ENCODE peak calls at places on chromosomes 2 and 18, in five cellular contexts. One of them, this sample, is unnamed.

GRCh38 chr18:45926691-45927090 is 40.4 kb downstream of the EPG5 start:
- DNase-seq in DND-41: no peak
- DNase-seq in fibroblast of lung: no peak
- DNase-seq in hepatocyte: no peak
- DNase-seq in K562: no peak
- DNase-seq in this sample: no peak

GRCh38 chr2:43347751-43348150 is 121.3 kb upstream of the ZFP36L2 start:
- DNase-seq in DND-41: no peak
- DNase-seq in fibroblast of lung: no peak
- DNase-seq in hepatocyte: no peak
- DNase-seq in K562: no peak
- DNase-seq in this sample: no peak

GRCh38 chr18:74197705-74198341 is 49.5 kb downstream of the TIMM21 start:
- DNase-seq in DND-41: no peak
- DNase-seq in fibroblast of lung: no peak
- DNase-seq in hepatocyte: no peak
- DNase-seq in K562: no peak
- DNase-seq in this sample: no peak

GRCh38 chr2:18792226-18792629 is 202.9 kb upstream of the NT5C1B start:
- DNase-seq in DND-41: no peak
- DNase-seq in fibroblast of lung: peak
- DNase-seq in hepatocyte: peak
- DNase-seq in K562: no peak
- DNase-seq in this sample: peak

GRCh38 chr2:134097740-134098139 is 156.1 kb upstream of the MGAT5 start:
- DNase-seq in DND-41: no peak
- DNase-seq in fibroblast of lung: no peak
- DNase-seq in hepatocyte: no peak
- DNase-seq in K562: no peak
- DNase-seq in this sample: no peak

GRCh38 chr2:46747297-46747818 is 168.2 kb downstream of the MCFD2 start:
- DNase-seq in DND-41: no peak
- DNase-seq in fibroblast of lung: peak
- DNase-seq in hepatocyte: no peak
- DNase-seq in K562: no peak
- DNase-seq in this sample: peak

GRCh38 chr2:17303054-17303453 is 215.2 kb downstream of the RAD51AP2 start:
- DNase-seq in DND-41: no peak
- DNase-seq in fibroblast of lung: peak
- DNase-seq in hepatocyte: no peak
- DNase-seq in K562: no peak
- DNase-seq in this sample: peak

GRCh38 chr18:54983041-54983686 is 23.9 kb upstream of the CCDC68 start:
- DNase-seq in DND-41: no peak
- DNase-seq in fibroblast of lung: peak
- DNase-seq in hepatocyte: peak
- DNase-seq in K562: peak
- DNase-seq in this sample: peak

GRCh38 chr2:10753156-10753555 is 31.7 kb downstream of the ATP6V1C2 start:
- DNase-seq in DND-41: no peak
- DNase-seq in fibroblast of lung: no peak
- DNase-seq in hepatocyte: no peak
- DNase-seq in K562: no peak
- DNase-seq in this sample: no peak

DNA sequence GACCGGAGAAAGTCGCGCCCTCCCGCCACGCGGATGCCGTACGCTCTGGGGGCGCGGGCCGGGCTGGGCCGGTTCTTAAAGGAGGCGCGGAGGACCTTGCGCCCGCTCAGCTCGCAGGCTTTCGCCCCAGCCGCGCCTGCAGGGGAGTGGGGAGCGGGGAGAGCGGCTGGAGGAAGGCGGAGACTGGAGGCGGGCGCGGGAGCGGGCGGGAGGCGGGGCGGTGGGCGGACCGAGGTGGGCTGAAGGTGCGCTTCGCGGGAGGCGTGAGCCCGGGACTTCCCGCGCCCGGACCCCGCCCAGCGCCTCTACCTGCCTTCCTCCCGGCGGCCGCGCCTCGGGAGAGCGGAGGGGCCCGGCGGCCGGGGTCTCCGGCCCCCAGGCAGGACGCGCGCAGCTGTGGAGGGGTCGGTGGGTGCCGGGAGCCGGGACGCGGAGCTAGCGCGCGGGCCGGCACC is at the start of gene ADRA2B:
- DNase-seq in DND-41: no peak
- DNase-seq in fibroblast of lung: no peak
- DNase-seq in hepatocyte: peak
- DNase-seq in K562: peak
- DNase-seq in this sample: no peak
- TF ChIP-seq EZH2 in DND-41: no peak
- TF ChIP-seq EZH2 in fibroblast of lung: no peak
- TF ChIP-seq EZH2 in hepatocyte: no peak
- TF ChIP-seq EZH2 in K562: no peak
- TF ChIP-seq EZH2 in this sample: peak

GRCh38 chr2:100818003-100818605 is 1.8 kb upstream of the NPAS2 start:
- DNase-seq in DND-41: no peak
- DNase-seq in fibroblast of lung: peak
- DNase-seq in hepatocyte: no peak
- DNase-seq in K562: no peak
- DNase-seq in this sample: peak
- H3K4me3 ChIP-seq in DND-41: no peak
- H3K4me3 ChIP-seq in fibroblast of lung: peak
- H3K4me3 ChIP-seq in hepatocyte: peak
- H3K4me3 ChIP-seq in K562: no peak
- H3K4me3 ChIP-seq in this sample: peak

DNA sequence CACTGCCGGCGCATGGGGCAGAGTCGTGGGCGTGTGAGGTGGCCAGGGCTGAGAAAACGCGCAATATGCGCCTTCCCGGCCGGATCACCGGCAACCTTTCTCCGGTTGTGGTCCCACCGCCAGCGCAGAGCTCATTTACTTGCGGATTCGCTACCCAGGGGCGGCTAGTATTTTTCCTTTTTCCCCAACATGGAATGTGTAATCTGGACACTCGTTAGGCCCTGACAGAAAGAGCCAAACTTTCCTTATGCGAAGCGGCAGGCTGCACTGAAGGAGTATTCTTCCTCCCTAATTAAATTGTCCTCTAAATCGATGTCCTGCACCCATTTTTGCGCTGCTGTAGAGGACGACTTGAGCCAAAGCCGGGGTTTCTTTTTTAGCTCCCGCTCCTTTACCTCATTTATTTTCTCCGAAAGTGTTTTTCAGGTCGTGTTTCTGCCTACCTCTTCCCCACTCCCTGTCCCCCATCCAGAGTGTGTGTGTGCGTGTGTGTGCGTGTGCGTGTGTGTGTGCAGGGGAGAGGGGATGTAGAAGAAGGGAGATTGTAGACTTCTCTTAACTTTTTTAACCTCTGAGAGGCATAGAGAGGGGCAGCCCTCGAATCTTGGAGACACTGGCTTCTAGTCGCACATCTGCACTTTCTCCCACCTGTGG is 2.7 kb downstream of the OTX1 start:
- DNase-seq in DND-41: no peak
- DNase-seq in fibroblast of lung: no peak
- DNase-seq in hepatocyte: no peak
- DNase-seq in K562: no peak
- DNase-seq in this sample: no peak
- TF ChIP-seq EZH2 in DND-41: no peak
- TF ChIP-seq EZH2 in fibroblast of lung: peak
- TF ChIP-seq EZH2 in hepatocyte: no peak
- TF ChIP-seq EZH2 in K562: no peak
- TF ChIP-seq EZH2 in this sample: no peak

GRCh38 chr2:36358317-36358659 is 2.7 kb downstream of the CRIM1 start:
- DNase-seq in DND-41: no peak
- DNase-seq in fibroblast of lung: peak
- DNase-seq in hepatocyte: no peak
- DNase-seq in K562: no peak
- DNase-seq in this sample: peak
- H3K4me3 ChIP-seq in DND-41: no peak
- H3K4me3 ChIP-seq in fibroblast of lung: peak
- H3K4me3 ChIP-seq in hepatocyte: peak
- H3K4me3 ChIP-seq in K562: no peak
- H3K4me3 ChIP-seq in this sample: peak

DNA sequence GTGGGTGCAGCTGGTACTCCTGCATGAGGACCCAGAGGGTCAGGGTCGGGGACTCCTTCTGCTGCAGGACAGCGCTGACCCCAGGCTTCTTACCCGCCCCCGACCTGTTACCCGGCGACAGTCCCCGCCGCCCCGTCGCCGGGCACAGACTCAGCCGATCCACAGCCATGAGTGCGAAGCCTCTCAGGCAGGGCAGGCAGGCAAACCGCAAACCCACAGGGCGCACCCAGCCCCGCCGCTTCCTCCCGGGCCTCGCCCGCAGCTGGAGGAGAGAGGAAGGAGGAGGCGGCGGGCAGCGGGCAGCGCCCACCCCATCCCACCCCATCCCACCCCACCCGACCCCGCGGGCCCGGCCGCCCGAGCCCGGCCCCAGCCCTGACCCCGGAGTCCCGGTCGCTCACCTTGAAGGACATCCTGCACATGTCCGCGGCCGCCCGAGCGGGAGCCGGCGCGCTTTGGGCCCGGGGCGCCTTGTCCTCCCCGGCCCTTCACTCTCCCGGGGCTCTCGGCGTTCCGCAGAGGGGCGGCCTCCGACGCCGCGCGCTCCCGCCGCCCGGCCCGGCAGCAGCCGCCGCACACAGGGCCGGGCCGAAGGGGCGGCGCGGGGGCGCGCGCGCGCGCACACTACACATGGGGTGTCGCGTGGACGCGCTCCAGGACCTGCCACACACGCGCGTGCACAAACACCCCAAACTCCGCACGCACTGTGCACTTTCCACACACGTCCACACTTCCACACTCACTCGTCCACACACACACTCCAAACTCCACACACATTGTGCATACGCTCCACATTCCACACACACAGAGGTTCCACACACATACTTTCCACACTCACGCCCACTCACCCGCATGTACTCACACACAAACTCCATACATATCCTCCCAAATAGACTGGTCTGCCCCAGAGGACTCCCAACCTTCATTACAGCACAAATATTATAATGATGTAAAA is at the start of gene ANKRD29:
- DNase-seq in DND-41: peak
- DNase-seq in fibroblast of lung: peak
- DNase-seq in hepatocyte: peak
- DNase-seq in K562: no peak
- DNase-seq in this sample: peak
- TF ChIP-seq EZH2 in DND-41: no peak
- TF ChIP-seq EZH2 in fibroblast of lung: peak
- TF ChIP-seq EZH2 in hepatocyte: peak
- TF ChIP-seq EZH2 in K562: peak
- TF ChIP-seq EZH2 in this sample: no peak